ENCODE peak calls at places on chromosomes 3 and 15, in ten cellular contexts. R is effector memory CD8-positive, alpha-beta T cell; D is SJSA1; O is astrocyte of the spinal cord; B is tibial artery; N is CD8-positive, alpha-beta T cell; Y is activated CD4-positive, alpha-beta T cell treated with anti-CD3 and anti-CD28 coated beads, Interleukin-2, amount 10 ng/mL, durations not matched to agents 7 days and 5 days; I is mesothelial cell of epicardium; E is RPMI8226; C is kidney tubule cell. T is an unnamed sample.

GRCh38 chr3:126313580-126314304 is 43.5 kb downstream of the KLF15 start:
- DNase-seq in C (no peak), I (no peak), O (no peak), D (no peak), Y (no peak), R (no peak), E (peak; percentile 57), N (no peak), B (no peak), T (no peak)

GRCh38 chr15:32651229-32651837 is 9.8 kb downstream of the SCG5 start:
- DNase-seq in I (no peak), E (peak; percentile 63), Y (peak; percentile 68), R (peak; percentile 32), B (no peak), C (peak; percentile 71), D (peak; percentile 58), O (peak; percentile 69), N (peak; percentile 54), T (peak; percentile 34)

GRCh38 chr3:46845397-46845859 is 17.8 kb downstream of the MYL3 start:
- DNase-seq in R (no peak), E (peak; percentile 50), C (peak; percentile 58), O (peak; percentile 92), Y (no peak), N (no peak), D (peak; percentile 77), B (peak; percentile 71), I (no peak), T (peak; percentile 49)

GRCh38 chr15:25061808-25062550 is 107.2 kb downstream of the SNRPN start:
- DNase-seq in O (no peak), Y (no peak), D (no peak), C (no peak), N (no peak), B (no peak), I (no peak), R (no peak), E (no peak), T (no peak)

GRCh38 chr3:136750209-136750921 is 1.8 kb downstream of the STAG1 start:
- DNase-seq in O (peak; percentile 35), C (peak; percentile 29), R (no peak), Y (peak; percentile 29), N (no peak), B (no peak), I (no peak), D (no peak), E (peak; percentile 50), T (no peak)

GRCh38 chr3:157128771-157129671 is 30.9 kb downstream of the CCNL1 start:
- DNase-seq in B (no peak), I (peak; percentile 57), O (peak; percentile 67), Y (peak; percentile 63), D (peak; percentile 79), E (no peak), C (peak; percentile 95), N (peak; percentile 75), R (peak; percentile 33), T (no peak)

GRCh38 chr3:142459096-142459495 is 11.3 kb upstream of the XRN1 start:
- DNase-seq in E (no peak), O (no peak), I (no peak), D (no peak), C (no peak), Y (no peak), N (no peak), R (no peak), B (no peak), T (no peak)

GRCh38 chr15:101065570-101066221 is 146.5 kb downstream of the LRRK1 start:
- DNase-seq in C (no peak), I (no peak), B (no peak), N (no peak), D (no peak), E (no peak), Y (no peak), O (no peak), R (no peak), T (no peak)

GRCh38 chr15:58698887-58699641 is 50.4 kb downstream of the ADAM10 start:
- DNase-seq in R (no peak), D (peak; percentile 73), N (no peak), E (no peak), O (peak; percentile 27), Y (no peak), B (no peak), I (no peak), C (no peak), T (no peak)

GRCh38 chr3:13895155-13896105 is 15.6 kb upstream of the WNT7A start:
- DNase-seq in Y (peak; percentile 96), R (peak; percentile 95), N (peak; percentile 97), B (peak; percentile 93), C (peak; percentile 94), D (peak; percentile 64), O (peak; percentile 84), E (peak; percentile 92), I (peak; percentile 95), T (peak; percentile 31)

GRCh38 chr3:94524102-94524922 is 461.5 kb downstream of the NSUN3 start:
- DNase-seq in I (no peak), D (no peak), R (no peak), N (no peak), C (no peak), O (no peak), E (no peak), B (no peak), Y (no peak), T (no peak)